ENCODE peak calls at places on chromosomes 7 and 10, in nine cellular contexts. U is mesendoderm, Z is aorta, T is non-pigmented ciliary epithelial cell, G is NCI-H1105, R is nucleus accumbens, E is cerebellar cortex, D is iPS-NIHi11, N is lung microvascular endothelial cell. Y is an unnamed sample.

GRCh38 chr7:133551471-133551870 is 298.6 kb downstream of the EXOC4 start:
- DNase-seq in U (no peak), Z (no peak), T (no peak), G (no peak), R (no peak), E (peak), D (no peak), N (no peak), Y (no peak)

GRCh38 chr7:157158400-157158799 is 19.7 kb downstream of the UBE3C start:
- DNase-seq in U (no peak), Z (no peak), T (no peak), G (peak), R (no peak), E (no peak), D (no peak), N (peak), Y (no peak)

GRCh38 chr10:28853195-28853594 is 175.9 kb downstream of the BAMBI start:
- DNase-seq in U (no peak), Z (no peak), T (no peak), G (no peak), R (no peak), E (no peak), D (no peak), N (no peak), Y (no peak)

GRCh38 chr10:124667425-124668130 is 76.6 kb downstream of the FAM53B start:
- DNase-seq in U (no peak), Z (no peak), T (no peak), G (no peak), R (no peak), E (no peak), D (no peak), N (no peak), Y (no peak)

GRCh38 chr7:151736403-151736909 is 140.5 kb downstream of the PRKAG2 start:
- DNase-seq in U (peak), Z (peak), T (peak), G (peak), R (no peak), E (peak), D (peak), N (peak), Y (peak)

GRCh38 chr7:130732980-130733865 is 784 bp downstream of the KLF14 start:
- DNase-seq in U (peak), Z (no peak), T (no peak), G (peak), R (no peak), E (no peak), D (peak), N (peak), Y (no peak)

GRCh38 chr10:111989136-111990050 is 194.2 kb downstream of the GPAM start:
- DNase-seq in U (no peak), Z (no peak), T (no peak), G (peak), R (no peak), E (peak), D (no peak), N (no peak), Y (peak)

GRCh38 chr10:101453791-101454718 is 100.1 kb downstream of the BTRC start:
- DNase-seq in U (no peak), Z (no peak), T (no peak), G (no peak), R (no peak), E (no peak), D (no peak), N (no peak), Y (peak)

GRCh38 chr10:7890802-7891201 is 72.5 kb downstream of the TAF3 start:
- DNase-seq in U (no peak), Z (no peak), T (no peak), G (no peak), R (no peak), E (no peak), D (no peak), N (no peak), Y (peak)

GRCh38 chr10:86325158-86325557 is 41.4 kb downstream of the GRID1 start:
- DNase-seq in U (no peak), Z (peak), T (no peak), G (no peak), R (no peak), E (no peak), D (peak), N (no peak), Y (no peak)

GRCh38 chr7:78539825-78540224 is 741.3 kb downstream of the PHTF2 start:
- DNase-seq in U (no peak), Z (no peak), T (no peak), G (no peak), R (no peak), E (no peak), D (no peak), N (no peak), Y (no peak)

Y was measured in SK-N-DZ.